ENCODE peak calls at places on chromosome 20, in five cellular contexts. J is adrenal gland, U is stomach, E is uterus, X is heart left ventricle. F is an unnamed sample.

GRCh38 chr20:6519556-6519955 is 247.9 kb upstream of the BMP2 start:
- DNase-seq in J (no peak), U (no peak), E (no peak), X (no peak), F (no peak)

GRCh38 chr20:50389437-50389807 is 120.8 kb upstream of the PTPN1 start:
- DNase-seq in J (peak; percentile 82), U (peak; percentile 86), E (no peak), X (no peak), F (no peak)

GRCh38 chr20:59770270-59770669 is 163.2 kb downstream of the SYCP2 start:
- DNase-seq in J (no peak), U (no peak), E (no peak), X (no peak), F (no peak)

GRCh38 chr20:63687419-63688233 is 8.8 kb upstream of the TNFRSF6B start:
- DNase-seq in J (no peak), U (no peak), E (no peak), X (no peak), F (peak; percentile 76)

GRCh38 chr20:46354920-46355654 is 46.8 kb upstream of the CDH22 start:
- DNase-seq in J (no peak), U (no peak), E (no peak), X (no peak), F (no peak)

GRCh38 chr20:60222497-60222896 is 264.3 kb downstream of the CDH26 start:
- DNase-seq in J (no peak), U (no peak), E (no peak), X (no peak), F (no peak)

GRCh38 chr20:16612708-16613107 is 39.5 kb upstream of the KIF16B start:
- DNase-seq in J (no peak), U (no peak), E (no peak), X (no peak), F (no peak)

GRCh38 chr20:60749804-60750602 is 502.1 kb upstream of the CDH4 start:
- DNase-seq in J (no peak), U (no peak), E (no peak), X (no peak), F (no peak)

GRCh38 chr20:45405566-45406259 is 2.4 kb upstream of the DBNDD2 start:
- DNase-seq in J (no peak), U (no peak), E (peak; percentile 42), X (peak; percentile 83), F (no peak)

GRCh38 chr20:34922654-34923381 is 32.8 kb downstream of the GSS start:
- DNase-seq in J (peak; percentile 73), U (peak; percentile 42), E (peak; percentile 31), X (no peak), F (no peak)

GRCh38 chr20:36519944-36520343 is 21.4 kb upstream of the MYL9 start:
- DNase-seq in J (no peak), U (no peak), E (no peak), X (no peak), F (no peak)

GRCh38 chr20:35615667-35616464 is at the start of gene SPAG4:
- DNase-seq in J (peak; percentile 100), U (peak; percentile 100), E (peak; percentile 99), X (peak; percentile 100), F (peak; percentile 100)

GRCh38 chr20:64101731-64102621 is 5.4 kb downstream of the NPBWR2 start:
- DNase-seq in J (no peak), U (peak; percentile 48), E (no peak), X (peak; percentile 74), F (peak; percentile 91)

GRCh38 chr20:46255440-46256104 is 52.7 kb downstream of the CDH22 start:
- DNase-seq in J (peak; percentile 86), U (peak; percentile 93), E (peak; percentile 54), X (peak; percentile 88), F (peak; percentile 81)

GRCh38 chr20:9493818-9494217 is 20.6 kb upstream of the LAMP5 start:
- DNase-seq in J (peak; percentile 36), U (no peak), E (no peak), X (no peak), F (no peak)

GRCh38 chr20:45029884-45030283 is 63.6 kb downstream of the STK4 start:
- DNase-seq in J (no peak), U (no peak), E (no peak), X (no peak), F (no peak)

GRCh38 chr20:46270977-46271744 is 37.1 kb downstream of the CDH22 start:
- DNase-seq in J (no peak), U (no peak), E (no peak), X (no peak), F (no peak)

GRCh38 chr20:53157443-53158408 is 185.6 kb downstream of the TSHZ2 start:
- DNase-seq in J (peak; percentile 34), U (peak; percentile 51), E (no peak), X (no peak), F (peak; percentile 72)

GRCh38 chr20:63381781-63382431 is 20.8 kb upstream of the CHRNA4 start:
- DNase-seq in J (no peak), U (no peak), E (no peak), X (no peak), F (no peak)

GRCh38 chr20:39259010-39259803 is 297.1 kb downstream of the DHX35 start:
- DNase-seq in J (no peak), U (no peak), E (peak; percentile 37), X (no peak), F (no peak)

GRCh38 chr20:36251426-36251825 is 15.1 kb downstream of the AAR2 start:
- DNase-seq in J (no peak), U (no peak), E (no peak), X (no peak), F (no peak)

GRCh38 chr20:51014797-51015722 is 7.8 kb downstream of the KCNG1 start:
- DNase-seq in J (peak; percentile 29), U (peak; percentile 35), E (peak; percentile 64), X (no peak), F (peak; percentile 59)

GRCh38 chr20:45111799-45112471 is 3.0 kb downstream of the WFDC5 start:
- DNase-seq in J (no peak), U (no peak), E (no peak), X (no peak), F (no peak)

GRCh38 chr20:10676518-10676917 is 2.7 kb upstream of the JAG1 start:
- DNase-seq in J (no peak), U (no peak), E (no peak), X (no peak), F (no peak)

GRCh38 chr20:48298851-48299484 is 513.7 kb upstream of the SULF2 start:
- DNase-seq in J (peak; percentile 65), U (no peak), E (peak; percentile 75), X (no peak), F (no peak)

GRCh38 chr20:54909702-54910101 is 434.3 kb downstream of the DOK5 start:
- DNase-seq in J (no peak), U (no peak), E (no peak), X (no peak), F (no peak)

GRCh38 chr20:54920491-54920890 is 445.1 kb downstream of the DOK5 start:
- DNase-seq in J (no peak), U (no peak), E (no peak), X (no peak), F (no peak)

DNA sequence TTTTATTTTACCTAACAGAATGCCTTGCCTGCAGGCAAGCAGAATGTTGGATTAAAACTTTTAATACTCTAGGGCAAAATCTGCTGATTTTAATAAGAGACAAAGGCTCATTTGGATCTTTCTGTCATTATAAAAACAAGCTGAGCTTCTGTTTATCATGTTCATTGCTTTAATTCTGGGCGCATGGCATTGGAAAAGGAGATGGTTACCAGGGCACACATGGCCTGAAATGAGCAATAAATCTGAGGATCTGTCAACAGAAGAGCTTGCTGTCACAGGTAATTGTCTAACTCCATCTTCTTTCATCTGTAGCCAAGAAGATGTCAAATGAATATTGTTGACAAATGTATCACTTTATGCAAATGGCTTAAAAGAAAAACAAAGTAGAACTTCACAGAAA is 439.6 kb downstream of the DOK5 start:
- DNase-seq in J (no peak), U (no peak), E (no peak), X (no peak), F (no peak)
- H3K36me3 ChIP-seq in J (no peaks in the 10 kb centered on the region), U (no peaks in the 10 kb centered on the region), E (no peaks in the 10 kb centered on the region), X (no peaks in the 10 kb centered on the region), F (no peaks in the 10 kb centered on the region)

GRCh38 chr20:57346477-57346876 is 4.6 kb upstream of the RAE1 start:
- DNase-seq in J (peak; percentile 79), U (peak; percentile 79), E (peak; percentile 77), X (peak; percentile 65), F (peak; percentile 81)

GRCh38 chr20:57352305-57352704 is 1.2 kb downstream of the RAE1 start:
- DNase-seq in J (no peak), U (no peak), E (no peak), X (no peak), F (no peak)

GRCh38 chr20:57347393-57347792 is 3.7 kb upstream of the RAE1 start:
- DNase-seq in J (no peak), U (no peak), E (no peak), X (no peak), F (no peak)

GRCh38 chr20:57350086-57350710 is 857 bp upstream of the RAE1 start:
- DNase-seq in J (no peak), U (no peak), E (no peak), X (no peak), F (peak; percentile 80)

GRCh38 chr20:57351042-57351783 is at the start of gene RAE1:
- DNase-seq in J (peak; percentile 93), U (peak; percentile 94), E (peak; percentile 89), X (peak; percentile 92), F (peak; percentile 96)
- TF ChIP-seq POLR2A in J (no peak), U (no peak), E (peak; percentile 43), X (no peak), F (no peak)

GRCh38 chr20:31925631-31926030 is 26.2 kb downstream of the PDRG1 start:
- DNase-seq in J (no peak), U (no peak), E (no peak), X (no peak), F (no peak)

GRCh38 chr20:31922588-31922987 is 29.3 kb downstream of the PDRG1 start:
- DNase-seq in J (no peak), U (no peak), E (no peak), X (no peak), F (no peak)

GRCh38 chr20:31923388-31924271 is 28.2 kb downstream of the PDRG1 start:
- DNase-seq in J (no peak), U (no peak), E (no peak), X (no peak), F (no peak)

GRCh38 chr20:31926493-31926892 is 25.4 kb downstream of the PDRG1 start:
- DNase-seq in J (no peak), U (no peak), E (no peak), X (no peak), F (no peak)

GRCh38 chr20:31924561-31924960 is 27.3 kb downstream of the PDRG1 start:
- DNase-seq in J (no peak), U (no peak), E (no peak), X (no peak), F (no peak)
- H3K36me3 ChIP-seq in J (no peaks in the 10 kb centered on the region), U (no peaks in the 10 kb centered on the region), E (no peaks in the 10 kb centered on the region), X (no peaks in the 10 kb centered on the region), F (no peaks in the 10 kb centered on the region)

DNA sequence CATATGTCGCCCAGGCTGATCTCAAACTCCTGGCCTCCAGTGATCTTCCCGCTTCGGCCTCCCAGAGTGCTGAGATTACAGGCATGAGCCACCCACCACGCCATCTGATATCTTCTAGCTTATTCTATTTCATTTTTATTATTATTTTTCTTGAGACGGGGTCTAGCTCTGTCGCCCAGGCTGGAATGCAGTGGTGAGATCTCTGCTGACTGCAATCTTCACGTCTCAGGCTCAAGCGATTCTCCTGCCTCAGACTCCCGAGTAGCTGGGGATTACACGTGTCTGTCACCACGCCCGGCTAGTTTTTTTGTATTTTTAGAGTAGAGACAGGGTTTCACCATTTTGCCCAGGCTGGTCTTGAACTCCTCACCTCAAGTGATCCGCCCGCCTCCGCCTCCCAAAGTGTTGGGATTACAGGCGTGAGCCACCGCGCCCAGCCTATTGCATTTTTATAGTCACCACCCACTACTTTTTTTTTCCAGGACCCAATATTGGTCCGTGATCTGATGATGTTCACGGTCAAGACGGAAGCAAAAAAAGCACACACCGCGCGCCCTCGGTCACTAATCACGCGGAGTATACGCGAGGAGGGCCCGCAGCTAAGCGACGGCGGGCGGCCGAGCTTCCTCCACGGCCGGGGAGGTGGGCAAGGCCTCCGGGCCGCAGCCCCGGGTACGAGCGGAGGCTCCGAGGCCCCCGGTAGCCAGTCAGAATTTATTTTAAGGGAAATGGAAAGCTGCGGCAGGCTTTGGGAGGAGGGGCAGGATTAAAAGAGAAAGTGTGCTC is 1.1 kb upstream of the LSM14B start:
- DNase-seq in J (peak; percentile 61), U (no peak), E (peak; percentile 40), X (peak; percentile 74), F (no peak)
- TF ChIP-seq POLR2A in J (peak; percentile 37), U (no peak), E (peak; percentile 34), X (peak; percentile 72), F (peak; percentile 22)